ENCODE peak calls at places on chromosomes 2 and 18, in eight cellular contexts. B is colonic mucosa; N is left lung; U is pancreas; Z is CD8-positive, alpha-beta memory T cell; K is neuronal stem cell; V is cardiac muscle cell; X is WERI-Rb-1. W is an unnamed sample. For H3K9me3, the result is how much of the 10 kb centered on the place peaks cover.

GRCh38 chr2:40329739-40330047 is 122.2 kb downstream of the SLC8A1 start:
- DNase-seq in B (no peak), N (no peak), U (no peak), Z (no peak), K (no peak), V (no peak), X (no peak), W (no peak)

GRCh38 chr2:208466133-208466919 is 59.7 kb downstream of the PTH2R start:
- DNase-seq in B (peak), N (no peak), U (no peak), Z (no peak), K (peak), V (peak), X (peak), W (peak)

GRCh38 chr2:64825831-64826496 is 163.2 kb upstream of the SLC1A4 start:
- DNase-seq in B (no peak), N (no peak), U (no peak), Z (no peak), K (no peak), V (no peak), X (no peak), W (no peak)

GRCh38 chr2:183665976-183666375 is 541.7 kb downstream of the NUP35 start:
- DNase-seq in B (no peak), N (no peak), U (no peak), Z (no peak), K (no peak), V (no peak), X (no peak), W (no peak)

GRCh38 chr2:223889133-223889769 is 51.9 kb upstream of the AP1S3 start:
- DNase-seq in B (no peak), N (no peak), U (no peak), Z (no peak), K (no peak), V (no peak), X (no peak), W (no peak)

GRCh38 chr18:57839942-57840381 is 36.8 kb upstream of the ATP8B1 start:
- DNase-seq in B (no peak), N (no peak), U (no peak), Z (no peak), K (no peak), V (no peak), X (no peak), W (no peak)

GRCh38 chr2:23618265-23618664 is 233.3 kb downstream of the KLHL29 start:
- DNase-seq in B (no peak), N (no peak), U (no peak), Z (no peak), K (no peak), V (no peak), X (no peak), W (no peak)

GRCh38 chr2:46779447-46779941 is 136.1 kb downstream of the MCFD2 start:
- DNase-seq in B (no peak), N (no peak), U (no peak), Z (no peak), K (no peak), V (no peak), X (no peak), W (no peak)

GRCh38 chr2:117785740-117786139 is 28.8 kb upstream of the DDX18 start:
- DNase-seq in B (peak), N (no peak), U (peak), Z (peak), K (peak), V (peak), X (peak), W (no peak)

GRCh38 chr2:232893834-232894233 is 23.8 kb downstream of the SNORC start:
- DNase-seq in B (no peak), N (peak), U (no peak), Z (no peak), K (no peak), V (no peak), X (no peak), W (no peak)

GRCh38 chr2:136000502-136000901 is 15.1 kb upstream of the DARS1 start:
- DNase-seq in B (no peak), N (no peak), U (no peak), Z (no peak), K (no peak), V (no peak), X (no peak), W (no peak)

GRCh38 chr2:112150447-112150846 is 12.3 kb downstream of the FBLN7 start:
- DNase-seq in B (peak), N (no peak), U (no peak), Z (no peak), K (no peak), V (no peak), X (no peak), W (no peak)

GRCh38 chr18:24214144-24214543 is 75.3 kb downstream of the CABYR start:
- DNase-seq in B (no peak), N (no peak), U (no peak), Z (no peak), K (no peak), V (no peak), X (peak), W (no peak)

GRCh38 chr2:79832540-79833234 is 319.8 kb downstream of the CTNNA2 start:
- DNase-seq in B (no peak), N (no peak), U (no peak), Z (no peak), K (peak), V (no peak), X (no peak), W (no peak)

GRCh38 chr18:72232611-72233010 is 311.5 kb downstream of the CBLN2 start:
- DNase-seq in B (no peak), N (no peak), U (no peak), Z (no peak), K (no peak), V (no peak), X (no peak), W (no peak)

GRCh38 chr2:7190587-7191320 is 273.5 kb downstream of the RNF144A start:
- DNase-seq in B (no peak), N (no peak), U (no peak), Z (no peak), K (no peak), V (no peak), X (no peak), W (no peak)

GRCh38 chr18:32902566-32903330 is 129.9 kb upstream of the KLHL14 start:
- DNase-seq in B (no peak), N (no peak), U (no peak), Z (no peak), K (no peak), V (no peak), X (no peak), W (no peak)

GRCh38 chr18:12377556-12378553 is 828 bp upstream of the AFG3L2 start:
- DNase-seq in B (no peak), N (no peak), U (no peak), Z (no peak), K (no peak), V (no peak), X (no peak), W (no peak)

GRCh38 chr18:44627245-44627644 is 53.4 kb upstream of the SETBP1 start:
- DNase-seq in B (no peak), N (no peak), U (no peak), Z (no peak), K (no peak), V (no peak), X (no peak), W (no peak)

GRCh38 chr18:72375628-72376027 is 168.5 kb downstream of the CBLN2 start:
- DNase-seq in B (no peak), N (no peak), U (no peak), Z (no peak), K (no peak), V (no peak), X (no peak), W (no peak)

GRCh38 chr2:71690231-71690834 is 237.0 kb downstream of the DYSF start:
- DNase-seq in B (no peak), N (peak), U (no peak), Z (no peak), K (no peak), V (no peak), X (no peak), W (no peak)

GRCh38 chr2:46870051-46870839 is 45.4 kb downstream of the MCFD2 start:
- DNase-seq in B (no peak), N (no peak), U (no peak), Z (no peak), K (no peak), V (no peak), X (no peak), W (no peak)

GRCh38 chr2:238696786-238697185 is 151.1 kb upstream of the TWIST2 start:
- DNase-seq in B (no peak), N (no peak), U (no peak), Z (no peak), K (no peak), V (no peak), X (no peak), W (no peak)

GRCh38 chr2:221455214-221455613 is 116.9 kb downstream of the EPHA4 start:
- DNase-seq in B (no peak), N (no peak), U (no peak), Z (no peak), K (no peak), V (no peak), X (peak), W (no peak)

GRCh38 chr18:24402209-24402785 is 4.7 kb upstream of the OSBPL1A start:
- DNase-seq in B (no peak), N (no peak), U (no peak), Z (no peak), K (no peak), V (no peak), X (no peak), W (no peak)

GRCh38 chr2:15809504-15809903 is 130.8 kb upstream of the MYCN start:
- DNase-seq in B (no peak), N (no peak), U (no peak), Z (no peak), K (no peak), V (no peak), X (no peak), W (no peak)
- H3K9me3 ChIP-seq in B (under half), N (under half), U (under half), Z (under half), K (under half), V (under half), X (under half), W (under half)

DNA sequence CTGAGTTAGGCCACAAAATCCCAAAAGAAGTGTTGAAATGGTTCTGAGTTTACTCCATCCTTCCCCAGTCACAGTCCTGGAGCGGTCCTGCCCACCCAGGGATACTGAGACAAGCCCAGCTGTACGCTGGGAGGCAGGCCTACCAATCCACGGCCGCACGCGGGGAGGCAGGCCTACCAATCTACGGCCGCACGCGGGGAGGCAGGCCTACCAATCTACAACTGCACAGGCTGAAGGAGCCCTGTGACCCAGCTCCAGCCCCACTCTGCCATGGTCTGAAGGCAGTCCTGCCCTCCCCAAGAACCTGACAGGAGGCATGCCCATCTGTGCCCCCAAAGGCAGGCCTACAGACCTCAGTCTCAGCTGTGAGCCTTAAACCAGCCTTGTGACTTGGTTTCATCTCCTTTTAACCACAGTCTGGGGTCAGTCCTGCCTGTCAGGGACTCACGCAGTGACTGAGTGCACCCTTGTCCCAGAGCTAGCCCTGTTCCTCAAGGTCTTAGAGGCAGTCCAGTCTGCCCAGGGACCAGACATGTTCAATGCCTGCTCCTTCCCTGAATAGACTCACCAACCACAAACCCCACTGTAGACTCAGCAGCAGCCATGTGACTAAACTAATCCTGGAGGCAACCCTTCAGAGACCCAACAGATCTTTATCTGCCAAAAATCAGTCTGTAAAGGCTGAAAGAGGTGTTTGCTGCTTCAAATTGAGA is 36.8 kb downstream of the GPC1 start:
- DNase-seq in B (no peak), N (peak), U (no peak), Z (no peak), K (no peak), V (no peak), X (no peak), W (no peak)
- H3K9me3 ChIP-seq in B (under half), N (under half), U (under half), Z (under half), K (under half), V (under half), X (under half), W (under half)

DNA sequence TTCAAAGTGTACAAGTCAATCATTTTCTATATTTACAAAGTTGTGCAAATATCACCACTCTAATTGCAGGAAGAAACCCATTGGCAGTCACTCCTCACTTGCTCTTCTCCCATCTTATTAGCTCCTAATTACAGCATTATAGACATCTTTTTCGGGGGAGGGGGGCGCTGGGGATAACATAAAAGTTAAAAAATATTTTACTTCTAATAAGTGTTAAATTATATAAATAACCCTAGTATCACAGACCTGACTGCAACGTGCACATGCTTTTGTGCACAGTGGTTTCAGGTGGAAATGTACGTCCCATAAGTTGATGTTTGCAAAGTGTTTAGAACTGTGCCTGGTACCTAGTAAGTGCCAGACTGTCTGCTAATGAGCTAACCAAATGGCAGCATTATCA is 69.8 kb downstream of the ACKR3 start:
- DNase-seq in B (no peak), N (no peak), U (peak), Z (no peak), K (no peak), V (no peak), X (no peak), W (no peak)
- H3K9me3 ChIP-seq in B (under half), N (under half), U (under half), Z (under half), K (under half), V (under half), X (under half), W (under half)

GRCh38 chr2:240421396-240421795 is 14.1 kb upstream of the GPC1 start:
- DNase-seq in B (no peak), N (peak), U (no peak), Z (no peak), K (no peak), V (no peak), X (peak), W (no peak)
- H3K9me3 ChIP-seq in B (under half), N (under half), U (under half), Z (under half), K (under half), V (under half), X (under half), W (under half)

GRCh38 chr2:150325656-150326055 is 161.8 kb downstream of the RND3 start:
- DNase-seq in B (no peak), N (no peak), U (no peak), Z (no peak), K (no peak), V (no peak), X (no peak), W (no peak)

GRCh38 chr2:150319632-150320555 is 167.6 kb downstream of the RND3 start:
- DNase-seq in B (no peak), N (no peak), U (no peak), Z (no peak), K (no peak), V (no peak), X (no peak), W (no peak)

GRCh38 chr2:150319085-150319484 is 168.4 kb downstream of the RND3 start:
- DNase-seq in B (no peak), N (no peak), U (no peak), Z (no peak), K (no peak), V (no peak), X (no peak), W (no peak)

DNA sequence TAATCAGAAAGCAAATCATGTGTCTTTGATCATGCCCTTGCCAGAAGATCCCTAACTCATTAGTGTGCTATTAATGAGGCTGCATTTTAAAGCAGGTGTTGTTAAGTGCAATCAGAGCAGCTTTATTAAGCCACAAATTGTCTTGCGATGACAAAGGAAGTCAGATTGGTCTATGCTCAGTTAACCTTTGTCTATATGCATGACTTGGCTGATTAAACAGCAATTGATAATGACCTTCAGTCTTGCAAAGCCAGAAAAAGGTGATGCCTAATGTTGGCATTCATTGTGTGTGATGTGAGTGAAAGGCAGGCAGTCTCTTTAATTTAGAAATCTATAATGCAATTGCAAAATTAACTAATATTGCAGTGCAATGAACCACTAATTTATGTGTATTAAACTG is 166.8 kb downstream of the RND3 start:
- DNase-seq in B (no peak), N (no peak), U (no peak), Z (no peak), K (no peak), V (no peak), X (no peak), W (no peak)
- H3K9me3 ChIP-seq in B (under half), N (under half), U (under half), Z (under half), K (under half), V (under half), X (under half), W (under half)

GRCh38 chr2:105836341-105836740 is 91.6 kb downstream of the NCK2 start:
- DNase-seq in B (no peak), N (no peak), U (no peak), Z (no peak), K (no peak), V (no peak), X (no peak), W (no peak)
- H3K9me3 ChIP-seq in B (under half), N (under half), U (under half), Z (under half), K (under half), V (under half), X (under half), W (under half)

GRCh38 chr18:68354176-68354575 is 360.7 kb downstream of the TMX3 start:
- DNase-seq in B (no peak), N (no peak), U (no peak), Z (no peak), K (no peak), V (no peak), X (no peak), W (no peak)
- H3K9me3 ChIP-seq in B (under half), N (under half), U (under half), Z (under half), K (under half), V (under half), X (under half), W (under half)

GRCh38 chr2:50773533-50773932 is 258.4 kb downstream of the NRXN1 start:
- DNase-seq in B (no peak), N (no peak), U (no peak), Z (no peak), K (no peak), V (no peak), X (no peak), W (no peak)
- H3K9me3 ChIP-seq in B (under half), N (under half), U (under half), Z (under half), K (under half), V (under half), X (under half), W (under half)

GRCh38 chr2:171629113-171629512 is 58.2 kb upstream of the DYNC1I2 start:
- DNase-seq in B (no peak), N (no peak), U (no peak), Z (no peak), K (no peak), V (no peak), X (no peak), W (no peak)
- H3K9me3 ChIP-seq in B (under half), N (under half), U (under half), Z (under half), K (under half), V (under half), X (under half), W (under half)

W was measured in mucosa of descending colon.